ENCODE peak calls at places on chromosomes 4 and X, in ten cellular contexts. T, Q, D, W, Y, B, E, U, H and I are unnamed samples.

GRCh38 chr4:47533689-47534347 is 48.7 kb downstream of the ATP10D start:
- DNase-seq in T (no peak), Q (no peak), D (no peak), W (no peak), Y (no peak), B (no peak), E (no peak), U (no peak), H (no peak), I (no peak)

GRCh38 chr4:145234086-145234694 is 53.8 kb upstream of the OTUD4 start:
- DNase-seq in T (peak), Q (peak), D (peak), W (peak), Y (peak), B (peak), E (peak), U (peak), H (peak), I (no peak)

GRCh38 chrX:47578692-47579091 is 3.5 kb upstream of the TIMP1 start:
- DNase-seq in T (no peak), Q (no peak), D (no peak), W (no peak), Y (no peak), B (peak), E (no peak), U (no peak), H (peak), I (no peak)

GRCh38 chr4:988726-989721 is 2.2 kb downstream of the IDUA start:
- DNase-seq in T (no peak), Q (no peak), D (no peak), W (no peak), Y (no peak), B (no peak), E (no peak), U (no peak), H (no peak), I (no peak)

GRCh38 chr4:147078875-147079658 is 133.4 kb upstream of the TTC29 start:
- DNase-seq in T (no peak), Q (no peak), D (peak), W (no peak), Y (no peak), B (no peak), E (peak), U (no peak), H (peak), I (no peak)

GRCh38 chrX:152072236-152072635 is 66.1 kb downstream of the MAGEA10 start:
- DNase-seq in T (no peak), Q (no peak), D (no peak), W (no peak), Y (no peak), B (no peak), E (peak), U (no peak), H (no peak), I (no peak)

GRCh38 chrX:131734621-131735020 is 190.7 kb downstream of the OR13H1 start:
- DNase-seq in T (no peak), Q (peak), D (no peak), W (peak), Y (peak), B (no peak), E (peak), U (no peak), H (no peak), I (no peak)

GRCh38 chr4:46425775-46426400 is 36.0 kb upstream of the GABRA2 start:
- DNase-seq in T (no peak), Q (no peak), D (no peak), W (no peak), Y (no peak), B (no peak), E (no peak), U (no peak), H (no peak), I (no peak)

GRCh38 chrX:14497184-14497666 is 32.1 kb upstream of the GLRA2 start:
- DNase-seq in T (no peak), Q (peak), D (no peak), W (no peak), Y (peak), B (no peak), E (peak), U (no peak), H (no peak), I (no peak)

GRCh38 chrX:132631579-132632232 is 142.9 kb upstream of the MBNL3 start:
- DNase-seq in T (no peak), Q (peak), D (peak), W (peak), Y (no peak), B (peak), E (peak), U (no peak), H (peak), I (no peak)

GRCh38 chrX:118839334-118839958 is 15.8 kb downstream of the ZCCHC12 start:
- DNase-seq in T (peak), Q (peak), D (peak), W (peak), Y (peak), B (peak), E (peak), U (peak), H (peak), I (peak)

GRCh38 chr4:19375931-19376330 is 875.8 kb upstream of the SLIT2 start:
- DNase-seq in T (no peak), Q (no peak), D (no peak), W (no peak), Y (no peak), B (no peak), E (no peak), U (no peak), H (no peak), I (no peak)

GRCh38 chr4:123785515-123785914 is 388.9 kb downstream of the SPRY1 start:
- DNase-seq in T (no peak), Q (no peak), D (no peak), W (no peak), Y (peak), B (peak), E (peak), U (no peak), H (no peak), I (no peak)

GRCh38 chr4:118284169-118284568 is 68.6 kb downstream of the PRSS12 start:
- DNase-seq in T (no peak), Q (no peak), D (no peak), W (no peak), Y (no peak), B (no peak), E (no peak), U (no peak), H (no peak), I (no peak)

GRCh38 chrX:48818866-48819265 is 7.4 kb upstream of the ERAS start:
- DNase-seq in T (no peak), Q (no peak), D (no peak), W (no peak), Y (no peak), B (no peak), E (no peak), U (no peak), H (no peak), I (no peak)

GRCh38 chr4:4856071-4857000 is 3.1 kb upstream of the MSX1 start:
- DNase-seq in T (no peak), Q (no peak), D (no peak), W (no peak), Y (no peak), B (peak), E (peak), U (no peak), H (peak), I (no peak)